ENCODE peak calls at places on chromosomes 16 and 17, in five cellular contexts. E is neural progenitor cell; V is stimulated activated CD4-positive, alpha-beta T cell treated with anti-CD3 and anti-CD28 coated beads, Interleukin-1b, Interleukin-23, amount 100 ng/mL, for 1 hour; Q is A549; U is stimulated activated CD8-positive, alpha-beta memory T cell treated with anti-CD3 and anti-CD28 coated beads, Interleukin-4, amount 100 ng/mL, for 1 hour. Y is an unnamed sample.

GRCh38 chr17:64147110-64148016 is 17.4 kb upstream of the ERN1 start:
- DNase-seq in E (no peak), V (no peak), Q (peak; percentile 44), U (no peak), Y (no peak)

GRCh38 chr16:3138823-3139426 is 4.1 kb downstream of the ZNF213 start:
- DNase-seq in E (no peak), V (no peak), Q (no peak), U (no peak), Y (no peak)

GRCh38 chr17:39194089-39194984 is 3.1 kb downstream of the CACNB1 start:
- DNase-seq in E (peak; percentile 81), V (no peak), Q (peak; percentile 84), U (no peak), Y (no peak)

GRCh38 chr17:81481011-81481799 is 31.4 kb downstream of the ACTG1 start:
- DNase-seq in E (peak; percentile 87), V (peak; percentile 26), Q (peak; percentile 87), U (no peak), Y (peak; percentile 81)

GRCh38 chr17:67606471-67606870 is 111.3 kb upstream of the NOL11 start:
- DNase-seq in E (no peak), V (no peak), Q (no peak), U (no peak), Y (no peak)

GRCh38 chr17:40576113-40576740 is 11.0 kb upstream of the CCR7 start:
- DNase-seq in E (no peak), V (no peak), Q (no peak), U (no peak), Y (no peak)

GRCh38 chr16:82631701-82632685 is 5.2 kb downstream of the CDH13 start:
- DNase-seq in E (peak; percentile 25), V (no peak), Q (no peak), U (no peak), Y (no peak)

GRCh38 chr16:85424260-85425060 is 188.7 kb upstream of the GSE1 start:
- DNase-seq in E (no peak), V (no peak), Q (no peak), U (no peak), Y (peak; percentile 41)

GRCh38 chr16:25065899-25066298 is 45.6 kb upstream of the LCMT1 start:
- DNase-seq in E (no peak), V (no peak), Q (no peak), U (no peak), Y (no peak)

GRCh38 chr17:57985675-57985974 is 2.4 kb downstream of the VEZF1 start:
- DNase-seq in E (no peak), V (no peak), Q (peak; percentile 56), U (no peak), Y (no peak)

GRCh38 chr16:50932348-50932916 is 190.5 kb downstream of the CYLD start:
- DNase-seq in E (no peak), V (no peak), Q (no peak), U (no peak), Y (no peak)

GRCh38 chr17:27540300-27541105 is 84.3 kb downstream of the KSR1 start:
- DNase-seq in E (no peak), V (no peak), Q (peak; percentile 81), U (no peak), Y (no peak)

Y was measured in natural killer cell treated with Interleukin-12 subunit alpha and Interleukin-12 subunit beta and Interleukin-15 and Interleukin-18, amount 100 ng/mL, for 72 hours.